ENCODE peak calls at places on chromosome 3, in six cellular contexts. One of them, this sample, is unnamed. For H3K9me3, the result is how much of the 10 kb centered on the place peaks cover.

GRCh38 chr3:129341331-129342141 is 62.9 kb downstream of the HMCES start:
- DNase-seq in tibial artery: no peak
- DNase-seq in K562: no peak
- DNase-seq in ovary: no peak
- DNase-seq in upper lobe of left lung: no peak
- DNase-seq in CD8-positive, alpha-beta memory T cell: no peak
- DNase-seq in this sample: no peak

GRCh38 chr3:117609330-117609729 is 899.8 kb downstream of the TUSC7 start:
- DNase-seq in CD8-positive, alpha-beta memory T cell: no peak
- DNase-seq in tibial artery: no peak
- DNase-seq in ovary: no peak
- DNase-seq in K562: no peak
- DNase-seq in upper lobe of left lung: no peak
- DNase-seq in this sample: no peak

GRCh38 chr3:49616491-49616941 is 57.6 kb upstream of the APEH start:
- DNase-seq in K562: no peak
- DNase-seq in upper lobe of left lung: no peak
- DNase-seq in CD8-positive, alpha-beta memory T cell: no peak
- DNase-seq in tibial artery: peak
- DNase-seq in ovary: no peak
- DNase-seq in this sample: no peak

GRCh38 chr3:196985954-196986885 is 17.6 kb upstream of the PIGZ start:
- DNase-seq in tibial artery: no peak
- DNase-seq in ovary: no peak
- DNase-seq in upper lobe of left lung: no peak
- DNase-seq in K562: no peak
- DNase-seq in CD8-positive, alpha-beta memory T cell: no peak
- DNase-seq in this sample: peak

GRCh38 chr3:102170545-102170944 is 264.3 kb upstream of the ZPLD1 start:
- DNase-seq in CD8-positive, alpha-beta memory T cell: no peak
- DNase-seq in tibial artery: no peak
- DNase-seq in upper lobe of left lung: no peak
- DNase-seq in ovary: no peak
- DNase-seq in K562: no peak
- DNase-seq in this sample: no peak

GRCh38 chr3:4712109-4712508 is 219.0 kb downstream of the ITPR1 start:
- DNase-seq in ovary: peak
- DNase-seq in tibial artery: no peak
- DNase-seq in CD8-positive, alpha-beta memory T cell: no peak
- DNase-seq in upper lobe of left lung: no peak
- DNase-seq in K562: no peak
- DNase-seq in this sample: no peak

GRCh38 chr3:50273689-50274065 is 4.7 kb downstream of the SEMA3B start:
- DNase-seq in K562: no peak
- DNase-seq in ovary: no peak
- DNase-seq in upper lobe of left lung: no peak
- DNase-seq in CD8-positive, alpha-beta memory T cell: no peak
- DNase-seq in tibial artery: no peak
- DNase-seq in this sample: peak

GRCh38 chr3:155492841-155493240 is 199.4 kb upstream of the STRIT1 start:
- DNase-seq in ovary: no peak
- DNase-seq in K562: no peak
- DNase-seq in upper lobe of left lung: no peak
- DNase-seq in CD8-positive, alpha-beta memory T cell: no peak
- DNase-seq in tibial artery: no peak
- DNase-seq in this sample: no peak

GRCh38 chr3:58526124-58526957 is 10.6 kb downstream of the ACOX2 start:
- DNase-seq in upper lobe of left lung: no peak
- DNase-seq in tibial artery: no peak
- DNase-seq in ovary: no peak
- DNase-seq in CD8-positive, alpha-beta memory T cell: no peak
- DNase-seq in K562: no peak
- DNase-seq in this sample: no peak

GRCh38 chr3:40661285-40661684 is 136.5 kb downstream of the ZNF621 start:
- DNase-seq in CD8-positive, alpha-beta memory T cell: no peak
- DNase-seq in upper lobe of left lung: no peak
- DNase-seq in tibial artery: no peak
- DNase-seq in K562: no peak
- DNase-seq in ovary: no peak
- DNase-seq in this sample: no peak

GRCh38 chr3:148794357-148794756 is 33.3 kb upstream of the CPB1 start:
- DNase-seq in tibial artery: no peak
- DNase-seq in ovary: no peak
- DNase-seq in K562: no peak
- DNase-seq in upper lobe of left lung: no peak
- DNase-seq in CD8-positive, alpha-beta memory T cell: no peak
- DNase-seq in this sample: no peak

GRCh38 chr3:94185753-94186152 is 122.9 kb downstream of the NSUN3 start:
- DNase-seq in CD8-positive, alpha-beta memory T cell: no peak
- DNase-seq in tibial artery: no peak
- DNase-seq in K562: no peak
- DNase-seq in upper lobe of left lung: no peak
- DNase-seq in ovary: no peak
- DNase-seq in this sample: no peak

GRCh38 chr3:9198805-9199386 is 50.5 kb downstream of the SRGAP3 start:
- DNase-seq in CD8-positive, alpha-beta memory T cell: no peak
- DNase-seq in upper lobe of left lung: no peak
- DNase-seq in ovary: no peak
- DNase-seq in K562: no peak
- DNase-seq in tibial artery: no peak
- DNase-seq in this sample: no peak

GRCh38 chr3:126659915-126660886 is 5.3 kb upstream of the TXNRD3 start:
- DNase-seq in upper lobe of left lung: no peak
- DNase-seq in K562: no peak
- DNase-seq in tibial artery: no peak
- DNase-seq in CD8-positive, alpha-beta memory T cell: no peak
- DNase-seq in ovary: no peak
- DNase-seq in this sample: no peak

GRCh38 chr3:193948459-193948858 is 187.5 kb upstream of the HES1 start:
- DNase-seq in upper lobe of left lung: no peak
- DNase-seq in CD8-positive, alpha-beta memory T cell: no peak
- DNase-seq in tibial artery: no peak
- DNase-seq in K562: no peak
- DNase-seq in ovary: no peak
- DNase-seq in this sample: no peak

GRCh38 chr3:13474021-13474420 is 6.1 kb upstream of the HDAC11 start:
- DNase-seq in upper lobe of left lung: no peak
- DNase-seq in CD8-positive, alpha-beta memory T cell: no peak
- DNase-seq in tibial artery: peak
- DNase-seq in ovary: no peak
- DNase-seq in K562: no peak
- DNase-seq in this sample: no peak

GRCh38 chr3:111924283-111924682 is 54.5 kb upstream of the ABHD10 start:
- DNase-seq in CD8-positive, alpha-beta memory T cell: no peak
- DNase-seq in ovary: peak
- DNase-seq in K562: no peak
- DNase-seq in upper lobe of left lung: peak
- DNase-seq in tibial artery: peak
- DNase-seq in this sample: peak

GRCh38 chr3:159787794-159788205 is 200.8 kb upstream of the IL12A start:
- DNase-seq in upper lobe of left lung: no peak
- DNase-seq in K562: no peak
- DNase-seq in CD8-positive, alpha-beta memory T cell: no peak
- DNase-seq in ovary: no peak
- DNase-seq in tibial artery: no peak
- DNase-seq in this sample: no peak

GRCh38 chr3:127786358-127787070 is 35.8 kb downstream of the MGLL start:
- DNase-seq in CD8-positive, alpha-beta memory T cell: no peak
- DNase-seq in upper lobe of left lung: no peak
- DNase-seq in K562: no peak
- DNase-seq in ovary: peak
- DNase-seq in tibial artery: peak
- DNase-seq in this sample: peak

GRCh38 chr3:59425942-59426341 is 376.1 kb upstream of the CFAP20DC start:
- DNase-seq in CD8-positive, alpha-beta memory T cell: peak
- DNase-seq in ovary: no peak
- DNase-seq in K562: no peak
- DNase-seq in upper lobe of left lung: no peak
- DNase-seq in tibial artery: no peak
- DNase-seq in this sample: no peak

GRCh38 chr3:143627336-143627735 is 220.9 kb downstream of the SLC9A9 start:
- DNase-seq in ovary: no peak
- DNase-seq in upper lobe of left lung: no peak
- DNase-seq in K562: no peak
- DNase-seq in tibial artery: no peak
- DNase-seq in CD8-positive, alpha-beta memory T cell: no peak
- DNase-seq in this sample: no peak

GRCh38 chr3:134644731-134645514 is 5.9 kb downstream of the KY start:
- DNase-seq in CD8-positive, alpha-beta memory T cell: no peak
- DNase-seq in ovary: no peak
- DNase-seq in K562: no peak
- DNase-seq in tibial artery: no peak
- DNase-seq in upper lobe of left lung: no peak
- DNase-seq in this sample: no peak

GRCh38 chr3:106263556-106263955 is 394.7 kb upstream of the CBLB start:
- DNase-seq in tibial artery: no peak
- DNase-seq in CD8-positive, alpha-beta memory T cell: no peak
- DNase-seq in K562: no peak
- DNase-seq in upper lobe of left lung: no peak
- DNase-seq in ovary: no peak
- DNase-seq in this sample: no peak

GRCh38 chr3:188946351-188946750 is 225.4 kb upstream of the TPRG1 start:
- DNase-seq in K562: no peak
- DNase-seq in upper lobe of left lung: no peak
- DNase-seq in ovary: no peak
- DNase-seq in tibial artery: no peak
- DNase-seq in CD8-positive, alpha-beta memory T cell: no peak
- DNase-seq in this sample: no peak

GRCh38 chr3:37492977-37493471 is 318.6 kb upstream of the LRRFIP2 start:
- DNase-seq in upper lobe of left lung: no peak
- DNase-seq in tibial artery: no peak
- DNase-seq in CD8-positive, alpha-beta memory T cell: no peak
- DNase-seq in K562: no peak
- DNase-seq in ovary: no peak
- DNase-seq in this sample: no peak

DNA sequence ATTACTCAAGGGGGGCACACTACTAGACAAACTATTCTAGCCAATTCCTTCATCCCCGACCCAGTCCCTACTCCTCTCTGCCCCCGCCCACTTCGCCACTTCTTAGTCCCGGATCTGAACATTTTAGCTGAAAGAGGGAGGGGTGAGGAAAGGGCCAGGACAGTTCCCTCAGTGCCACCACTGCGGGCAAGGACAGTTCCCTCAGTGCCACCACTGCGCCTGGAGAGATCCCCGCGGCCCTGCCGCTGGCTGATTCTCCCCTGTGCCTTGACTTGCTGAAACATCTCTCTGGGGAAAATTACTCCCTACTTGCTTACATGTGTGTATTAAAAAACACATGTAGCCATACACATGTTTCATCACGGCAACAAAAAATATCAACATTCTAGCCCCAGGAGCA is 11.3 kb downstream of the SOX2 start:
- DNase-seq in tibial artery: no peak
- DNase-seq in CD8-positive, alpha-beta memory T cell: no peak
- DNase-seq in K562: no peak
- DNase-seq in ovary: no peak
- DNase-seq in upper lobe of left lung: peak
- DNase-seq in this sample: no peak
- H3K9me3 ChIP-seq in tibial artery: under half
- H3K9me3 ChIP-seq in CD8-positive, alpha-beta memory T cell: under half
- H3K9me3 ChIP-seq in K562: under half
- H3K9me3 ChIP-seq in ovary: under half
- H3K9me3 ChIP-seq in upper lobe of left lung: under half
- H3K9me3 ChIP-seq in this sample: under half

GRCh38 chr3:78721771-78722543 is 1045.8 kb downstream of the ROBO1 start:
- DNase-seq in ovary: no peak
- DNase-seq in upper lobe of left lung: no peak
- DNase-seq in K562: no peak
- DNase-seq in CD8-positive, alpha-beta memory T cell: no peak
- DNase-seq in tibial artery: no peak
- DNase-seq in this sample: no peak
- H3K4me3 ChIP-seq in ovary: no peak
- H3K4me3 ChIP-seq in upper lobe of left lung: no peak
- H3K4me3 ChIP-seq in K562: no peak
- H3K4me3 ChIP-seq in CD8-positive, alpha-beta memory T cell: no peak
- H3K4me3 ChIP-seq in tibial artery: no peak
- H3K4me3 ChIP-seq in this sample: no peak

DNA sequence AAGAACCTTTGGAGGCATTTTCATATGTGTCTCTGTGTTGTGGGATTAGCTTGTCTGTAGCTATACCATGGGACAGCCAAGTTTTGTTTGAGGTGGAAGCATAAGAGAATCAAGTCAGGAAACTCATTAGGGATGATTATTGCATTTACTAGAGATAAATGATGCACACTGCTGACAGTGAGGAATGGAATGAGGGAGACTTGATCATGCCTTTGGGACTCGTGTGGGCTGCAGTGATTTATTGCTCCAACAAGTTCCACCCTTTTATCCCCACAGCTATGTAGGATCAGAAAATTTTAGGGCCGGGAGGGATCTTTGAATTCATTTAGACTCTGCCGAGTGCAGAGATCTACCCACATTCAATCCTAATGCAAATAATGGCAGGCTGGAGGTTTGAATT is 16.3 kb downstream of the ZNF385D start:
- DNase-seq in ovary: no peak
- DNase-seq in CD8-positive, alpha-beta memory T cell: no peak
- DNase-seq in K562: no peak
- DNase-seq in upper lobe of left lung: no peak
- DNase-seq in tibial artery: no peak
- DNase-seq in this sample: no peak
- H3K9me3 ChIP-seq in ovary: under half
- H3K9me3 ChIP-seq in CD8-positive, alpha-beta memory T cell: under half
- H3K9me3 ChIP-seq in K562: under half
- H3K9me3 ChIP-seq in upper lobe of left lung: under half
- H3K9me3 ChIP-seq in tibial artery: under half
- H3K9me3 ChIP-seq in this sample: under half

DNA sequence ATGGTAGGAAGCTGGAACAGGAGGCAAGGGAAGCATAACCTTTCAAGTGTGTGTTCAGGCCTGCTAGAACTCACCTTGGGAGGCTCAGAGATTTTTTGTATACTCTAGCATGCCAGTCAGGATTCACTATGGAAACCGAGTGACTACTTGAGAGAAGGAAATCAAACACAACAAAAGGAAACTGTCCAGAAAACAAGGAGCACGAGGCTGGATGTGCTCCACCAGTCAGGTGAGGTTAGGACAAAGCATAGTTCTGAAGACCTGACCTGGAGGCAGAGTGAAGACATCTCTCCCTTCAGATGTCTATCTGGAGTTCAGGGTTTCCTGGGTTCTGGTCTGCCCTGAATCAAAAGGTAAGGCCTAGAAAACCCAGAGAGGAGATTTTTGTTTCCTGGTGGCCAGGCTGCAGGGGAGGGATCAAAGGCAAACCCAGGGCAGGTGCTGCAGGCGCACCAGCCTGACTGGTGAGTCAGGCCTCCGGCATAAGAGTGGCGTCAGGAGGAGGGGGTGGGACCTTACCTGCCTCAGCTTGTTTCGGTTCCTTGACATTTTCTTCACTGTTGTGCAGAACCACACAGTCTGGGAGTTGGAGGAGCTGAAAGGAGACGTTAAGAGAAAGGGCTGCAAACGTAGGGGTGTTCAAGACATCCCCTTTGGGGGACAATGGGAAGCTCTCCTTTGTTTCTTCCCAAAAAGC is 52.2 kb upstream of the OSBPL11 start:
- DNase-seq in upper lobe of left lung: peak
- DNase-seq in K562: no peak
- DNase-seq in CD8-positive, alpha-beta memory T cell: no peak
- DNase-seq in ovary: no peak
- DNase-seq in tibial artery: no peak
- DNase-seq in this sample: no peak
- H3K4me3 ChIP-seq in upper lobe of left lung: peak
- H3K4me3 ChIP-seq in K562: no peak
- H3K4me3 ChIP-seq in CD8-positive, alpha-beta memory T cell: no peak
- H3K4me3 ChIP-seq in ovary: no peak
- H3K4me3 ChIP-seq in tibial artery: no peak
- H3K4me3 ChIP-seq in this sample: no peak

GRCh38 chr3:74167926-74168325 is 446.5 kb downstream of the CNTN3 start:
- DNase-seq in K562: no peak
- DNase-seq in upper lobe of left lung: no peak
- DNase-seq in CD8-positive, alpha-beta memory T cell: no peak
- DNase-seq in ovary: no peak
- DNase-seq in tibial artery: no peak
- DNase-seq in this sample: no peak
- H3K9me3 ChIP-seq in K562: under half
- H3K9me3 ChIP-seq in upper lobe of left lung: under half
- H3K9me3 ChIP-seq in CD8-positive, alpha-beta memory T cell: under half
- H3K9me3 ChIP-seq in ovary: under half
- H3K9me3 ChIP-seq in tibial artery: under half
- H3K9me3 ChIP-seq in this sample: under half